ENCODE peak calls at places on chromosomes 13 and 19, in ten cellular contexts. One of them, this sample, is unnamed.
A peak's percentile ranks its signal among the peaks of the same experiment; 100 is the strongest.

GRCh38 chr19:4229179-4229931 is at the start of gene EBI3:
- DNase-seq in GDM1: no peak
- DNase-seq in iris pigment epithelial cell: peak; percentile 78
- DNase-seq in endothelial cell of umbilical vein: peak; percentile 23
- DNase-seq in DMS79 treated with DMSO at 0.1 percent for 48 hours: no peak
- DNase-seq in NCI-H146: no peak
- DNase-seq in osteoblast: peak; percentile 78
- DNase-seq in retinal pigment epithelial cell: no peak
- DNase-seq in K562: peak; percentile 77
- DNase-seq in stimulated activated CD4-positive, alpha-beta T cell treated with anti-CD3 and anti-CD28 coated beads, Interleukin-4, amount 100 ng/mL, for 48 hours: peak; percentile 65
- DNase-seq in this sample: peak; percentile 64

GRCh38 chr13:76848596-76848995 is 37.6 kb downstream of the KCTD12 start:
- DNase-seq in GDM1: no peak
- DNase-seq in iris pigment epithelial cell: peak; percentile 50
- DNase-seq in endothelial cell of umbilical vein: no peak
- DNase-seq in DMS79 treated with DMSO at 0.1 percent for 48 hours: no peak
- DNase-seq in NCI-H146: peak; percentile 67
- DNase-seq in osteoblast: no peak
- DNase-seq in retinal pigment epithelial cell: no peak
- DNase-seq in K562: no peak
- DNase-seq in stimulated activated CD4-positive, alpha-beta T cell treated with anti-CD3 and anti-CD28 coated beads, Interleukin-4, amount 100 ng/mL, for 48 hours: no peak
- DNase-seq in this sample: peak; percentile 50

GRCh38 chr13:51004918-51005460 is 95.4 kb downstream of the RNASEH2B start:
- DNase-seq in GDM1: no peak
- DNase-seq in iris pigment epithelial cell: no peak
- DNase-seq in endothelial cell of umbilical vein: no peak
- DNase-seq in DMS79 treated with DMSO at 0.1 percent for 48 hours: no peak
- DNase-seq in NCI-H146: no peak
- DNase-seq in osteoblast: peak; percentile 74
- DNase-seq in retinal pigment epithelial cell: no peak
- DNase-seq in K562: no peak
- DNase-seq in stimulated activated CD4-positive, alpha-beta T cell treated with anti-CD3 and anti-CD28 coated beads, Interleukin-4, amount 100 ng/mL, for 48 hours: no peak
- DNase-seq in this sample: no peak

GRCh38 chr19:53961523-53962345 is 1.0 kb upstream of the CACNG8 start:
- DNase-seq in GDM1: no peak
- DNase-seq in iris pigment epithelial cell: peak; percentile 59
- DNase-seq in endothelial cell of umbilical vein: no peak
- DNase-seq in DMS79 treated with DMSO at 0.1 percent for 48 hours: no peak
- DNase-seq in NCI-H146: no peak
- DNase-seq in osteoblast: peak; percentile 72
- DNase-seq in retinal pigment epithelial cell: no peak
- DNase-seq in K562: no peak
- DNase-seq in stimulated activated CD4-positive, alpha-beta T cell treated with anti-CD3 and anti-CD28 coated beads, Interleukin-4, amount 100 ng/mL, for 48 hours: no peak
- DNase-seq in this sample: peak; percentile 67

GRCh38 chr13:99386911-99387788 is 80.0 kb upstream of the GPR183 start:
- DNase-seq in GDM1: peak; percentile 67
- DNase-seq in iris pigment epithelial cell: peak; percentile 27
- DNase-seq in endothelial cell of umbilical vein: peak; percentile 33
- DNase-seq in DMS79 treated with DMSO at 0.1 percent for 48 hours: peak; percentile 23
- DNase-seq in NCI-H146: peak; percentile 11
- DNase-seq in osteoblast: no peak
- DNase-seq in retinal pigment epithelial cell: no peak
- DNase-seq in K562: peak; percentile 73
- DNase-seq in stimulated activated CD4-positive, alpha-beta T cell treated with anti-CD3 and anti-CD28 coated beads, Interleukin-4, amount 100 ng/mL, for 48 hours: peak; percentile 84
- DNase-seq in this sample: peak; percentile 46

GRCh38 chr19:19444694-19445155 is 39.2 kb downstream of the GATAD2A start:
- DNase-seq in GDM1: peak; percentile 12
- DNase-seq in iris pigment epithelial cell: no peak
- DNase-seq in endothelial cell of umbilical vein: no peak
- DNase-seq in DMS79 treated with DMSO at 0.1 percent for 48 hours: no peak
- DNase-seq in NCI-H146: no peak
- DNase-seq in osteoblast: no peak
- DNase-seq in retinal pigment epithelial cell: no peak
- DNase-seq in K562: no peak
- DNase-seq in stimulated activated CD4-positive, alpha-beta T cell treated with anti-CD3 and anti-CD28 coated beads, Interleukin-4, amount 100 ng/mL, for 48 hours: no peak
- DNase-seq in this sample: peak; percentile 61

GRCh38 chr19:510606-511100 is 3.4 kb downstream of the TPGS1 start:
- DNase-seq in GDM1: peak; percentile 84
- DNase-seq in iris pigment epithelial cell: peak; percentile 86
- DNase-seq in endothelial cell of umbilical vein: peak; percentile 88
- DNase-seq in DMS79 treated with DMSO at 0.1 percent for 48 hours: peak; percentile 74
- DNase-seq in NCI-H146: peak; percentile 80
- DNase-seq in osteoblast: peak; percentile 99
- DNase-seq in retinal pigment epithelial cell: no peak
- DNase-seq in K562: peak; percentile 69
- DNase-seq in stimulated activated CD4-positive, alpha-beta T cell treated with anti-CD3 and anti-CD28 coated beads, Interleukin-4, amount 100 ng/mL, for 48 hours: peak; percentile 93
- DNase-seq in this sample: peak; percentile 90

GRCh38 chr13:80707000-80707983 is 366.4 kb upstream of the SPRY2 start:
- DNase-seq in GDM1: no peak
- DNase-seq in iris pigment epithelial cell: no peak
- DNase-seq in endothelial cell of umbilical vein: no peak
- DNase-seq in DMS79 treated with DMSO at 0.1 percent for 48 hours: no peak
- DNase-seq in NCI-H146: no peak
- DNase-seq in osteoblast: no peak
- DNase-seq in retinal pigment epithelial cell: no peak
- DNase-seq in K562: no peak
- DNase-seq in stimulated activated CD4-positive, alpha-beta T cell treated with anti-CD3 and anti-CD28 coated beads, Interleukin-4, amount 100 ng/mL, for 48 hours: no peak
- DNase-seq in this sample: no peak

GRCh38 chr19:4955274-4955673 is 13.6 kb upstream of the KDM4B start:
- DNase-seq in GDM1: no peak
- DNase-seq in iris pigment epithelial cell: no peak
- DNase-seq in endothelial cell of umbilical vein: no peak
- DNase-seq in DMS79 treated with DMSO at 0.1 percent for 48 hours: no peak
- DNase-seq in NCI-H146: no peak
- DNase-seq in osteoblast: no peak
- DNase-seq in retinal pigment epithelial cell: no peak
- DNase-seq in K562: no peak
- DNase-seq in stimulated activated CD4-positive, alpha-beta T cell treated with anti-CD3 and anti-CD28 coated beads, Interleukin-4, amount 100 ng/mL, for 48 hours: no peak
- DNase-seq in this sample: no peak

GRCh38 chr13:87570669-87571068 is 100.5 kb upstream of the SLITRK5 start:
- DNase-seq in GDM1: no peak
- DNase-seq in iris pigment epithelial cell: no peak
- DNase-seq in endothelial cell of umbilical vein: no peak
- DNase-seq in DMS79 treated with DMSO at 0.1 percent for 48 hours: no peak
- DNase-seq in NCI-H146: no peak
- DNase-seq in osteoblast: no peak
- DNase-seq in retinal pigment epithelial cell: no peak
- DNase-seq in K562: no peak
- DNase-seq in stimulated activated CD4-positive, alpha-beta T cell treated with anti-CD3 and anti-CD28 coated beads, Interleukin-4, amount 100 ng/mL, for 48 hours: no peak
- DNase-seq in this sample: no peak

GRCh38 chr19:33819875-33820781 is 23.5 kb downstream of the KCTD15 start:
- DNase-seq in GDM1: peak; percentile 8
- DNase-seq in iris pigment epithelial cell: peak; percentile 53
- DNase-seq in endothelial cell of umbilical vein: peak; percentile 55
- DNase-seq in DMS79 treated with DMSO at 0.1 percent for 48 hours: peak; percentile 47
- DNase-seq in NCI-H146: peak; percentile 4
- DNase-seq in osteoblast: peak; percentile 95
- DNase-seq in retinal pigment epithelial cell: peak; percentile 62
- DNase-seq in K562: peak; percentile 85
- DNase-seq in stimulated activated CD4-positive, alpha-beta T cell treated with anti-CD3 and anti-CD28 coated beads, Interleukin-4, amount 100 ng/mL, for 48 hours: peak; percentile 64
- DNase-seq in this sample: peak; percentile 68

GRCh38 chr19:995051-995827 is 5.0 kb upstream of the GRIN3B start:
- DNase-seq in GDM1: no peak
- DNase-seq in iris pigment epithelial cell: no peak
- DNase-seq in endothelial cell of umbilical vein: no peak
- DNase-seq in DMS79 treated with DMSO at 0.1 percent for 48 hours: peak; percentile 80
- DNase-seq in NCI-H146: no peak
- DNase-seq in osteoblast: no peak
- DNase-seq in retinal pigment epithelial cell: no peak
- DNase-seq in K562: no peak
- DNase-seq in stimulated activated CD4-positive, alpha-beta T cell treated with anti-CD3 and anti-CD28 coated beads, Interleukin-4, amount 100 ng/mL, for 48 hours: no peak
- DNase-seq in this sample: no peak

GRCh38 chr19:2494447-2495129 is 18.7 kb downstream of the GADD45B start:
- DNase-seq in GDM1: no peak
- DNase-seq in iris pigment epithelial cell: peak; percentile 84
- DNase-seq in endothelial cell of umbilical vein: peak; percentile 57
- DNase-seq in DMS79 treated with DMSO at 0.1 percent for 48 hours: peak; percentile 47
- DNase-seq in NCI-H146: no peak
- DNase-seq in osteoblast: peak; percentile 98
- DNase-seq in retinal pigment epithelial cell: peak; percentile 78
- DNase-seq in K562: peak; percentile 92
- DNase-seq in stimulated activated CD4-positive, alpha-beta T cell treated with anti-CD3 and anti-CD28 coated beads, Interleukin-4, amount 100 ng/mL, for 48 hours: no peak
- DNase-seq in this sample: peak; percentile 92

GRCh38 chr19:46474211-46474610 is 2.8 kb upstream of the PNMA8A start:
- DNase-seq in GDM1: no peak
- DNase-seq in iris pigment epithelial cell: no peak
- DNase-seq in endothelial cell of umbilical vein: no peak
- DNase-seq in DMS79 treated with DMSO at 0.1 percent for 48 hours: no peak
- DNase-seq in NCI-H146: no peak
- DNase-seq in osteoblast: peak; percentile 26
- DNase-seq in retinal pigment epithelial cell: no peak
- DNase-seq in K562: no peak
- DNase-seq in stimulated activated CD4-positive, alpha-beta T cell treated with anti-CD3 and anti-CD28 coated beads, Interleukin-4, amount 100 ng/mL, for 48 hours: no peak
- DNase-seq in this sample: no peak

GRCh38 chr13:106052200-106052767 is 483.2 kb downstream of the EFNB2 start:
- DNase-seq in GDM1: no peak
- DNase-seq in iris pigment epithelial cell: no peak
- DNase-seq in endothelial cell of umbilical vein: no peak
- DNase-seq in DMS79 treated with DMSO at 0.1 percent for 48 hours: no peak
- DNase-seq in NCI-H146: no peak
- DNase-seq in osteoblast: peak; percentile 57
- DNase-seq in retinal pigment epithelial cell: no peak
- DNase-seq in K562: no peak
- DNase-seq in stimulated activated CD4-positive, alpha-beta T cell treated with anti-CD3 and anti-CD28 coated beads, Interleukin-4, amount 100 ng/mL, for 48 hours: no peak
- DNase-seq in this sample: no peak

GRCh38 chr13:93777504-93777903 is 550.9 kb downstream of the GPC6 start:
- DNase-seq in GDM1: no peak
- DNase-seq in iris pigment epithelial cell: no peak
- DNase-seq in endothelial cell of umbilical vein: no peak
- DNase-seq in DMS79 treated with DMSO at 0.1 percent for 48 hours: no peak
- DNase-seq in NCI-H146: no peak
- DNase-seq in osteoblast: no peak
- DNase-seq in retinal pigment epithelial cell: no peak
- DNase-seq in K562: no peak
- DNase-seq in stimulated activated CD4-positive, alpha-beta T cell treated with anti-CD3 and anti-CD28 coated beads, Interleukin-4, amount 100 ng/mL, for 48 hours: no peak
- DNase-seq in this sample: no peak

GRCh38 chr19:42253245-42254082 is 1.5 kb downstream of the ERF start:
- DNase-seq in GDM1: peak; percentile 57
- DNase-seq in iris pigment epithelial cell: no peak
- DNase-seq in endothelial cell of umbilical vein: peak; percentile 49
- DNase-seq in DMS79 treated with DMSO at 0.1 percent for 48 hours: peak; percentile 37
- DNase-seq in NCI-H146: peak; percentile 73
- DNase-seq in osteoblast: peak; percentile 96
- DNase-seq in retinal pigment epithelial cell: no peak
- DNase-seq in K562: peak; percentile 87
- DNase-seq in stimulated activated CD4-positive, alpha-beta T cell treated with anti-CD3 and anti-CD28 coated beads, Interleukin-4, amount 100 ng/mL, for 48 hours: peak; percentile 55
- DNase-seq in this sample: no peak

GRCh38 chr19:18128044-18128443 is 24.9 kb upstream of the PIK3R2 start:
- DNase-seq in GDM1: no peak
- DNase-seq in iris pigment epithelial cell: peak; percentile 23
- DNase-seq in endothelial cell of umbilical vein: no peak
- DNase-seq in DMS79 treated with DMSO at 0.1 percent for 48 hours: no peak
- DNase-seq in NCI-H146: no peak
- DNase-seq in osteoblast: peak; percentile 77
- DNase-seq in retinal pigment epithelial cell: no peak
- DNase-seq in K562: no peak
- DNase-seq in stimulated activated CD4-positive, alpha-beta T cell treated with anti-CD3 and anti-CD28 coated beads, Interleukin-4, amount 100 ng/mL, for 48 hours: no peak
- DNase-seq in this sample: no peak

GRCh38 chr19:5977222-5977784 is 637 bp downstream of the RANBP3 start:
- DNase-seq in GDM1: no peak
- DNase-seq in iris pigment epithelial cell: no peak
- DNase-seq in endothelial cell of umbilical vein: no peak
- DNase-seq in DMS79 treated with DMSO at 0.1 percent for 48 hours: no peak
- DNase-seq in NCI-H146: no peak
- DNase-seq in osteoblast: peak; percentile 58
- DNase-seq in retinal pigment epithelial cell: no peak
- DNase-seq in K562: no peak
- DNase-seq in stimulated activated CD4-positive, alpha-beta T cell treated with anti-CD3 and anti-CD28 coated beads, Interleukin-4, amount 100 ng/mL, for 48 hours: no peak
- DNase-seq in this sample: no peak

GRCh38 chr19:33641261-33641660 is 19.5 kb downstream of the CHST8 start:
- DNase-seq in GDM1: no peak
- DNase-seq in iris pigment epithelial cell: no peak
- DNase-seq in endothelial cell of umbilical vein: no peak
- DNase-seq in DMS79 treated with DMSO at 0.1 percent for 48 hours: no peak
- DNase-seq in NCI-H146: no peak
- DNase-seq in osteoblast: no peak
- DNase-seq in retinal pigment epithelial cell: no peak
- DNase-seq in K562: no peak
- DNase-seq in stimulated activated CD4-positive, alpha-beta T cell treated with anti-CD3 and anti-CD28 coated beads, Interleukin-4, amount 100 ng/mL, for 48 hours: no peak
- DNase-seq in this sample: no peak

GRCh38 chr13:100722517-100722916 is 47.9 kb upstream of the TMTC4 start:
- DNase-seq in GDM1: no peak
- DNase-seq in iris pigment epithelial cell: no peak
- DNase-seq in endothelial cell of umbilical vein: no peak
- DNase-seq in DMS79 treated with DMSO at 0.1 percent for 48 hours: no peak
- DNase-seq in NCI-H146: no peak
- DNase-seq in osteoblast: no peak
- DNase-seq in retinal pigment epithelial cell: no peak
- DNase-seq in K562: no peak
- DNase-seq in stimulated activated CD4-positive, alpha-beta T cell treated with anti-CD3 and anti-CD28 coated beads, Interleukin-4, amount 100 ng/mL, for 48 hours: no peak
- DNase-seq in this sample: no peak

GRCh38 chr19:3443840-3444694 is 36.3 kb downstream of the SMIM24 start:
- DNase-seq in GDM1: peak; percentile 28
- DNase-seq in iris pigment epithelial cell: peak; percentile 67
- DNase-seq in endothelial cell of umbilical vein: peak; percentile 70
- DNase-seq in DMS79 treated with DMSO at 0.1 percent for 48 hours: no peak
- DNase-seq in NCI-H146: peak; percentile 80
- DNase-seq in osteoblast: peak; percentile 71
- DNase-seq in retinal pigment epithelial cell: no peak
- DNase-seq in K562: no peak
- DNase-seq in stimulated activated CD4-positive, alpha-beta T cell treated with anti-CD3 and anti-CD28 coated beads, Interleukin-4, amount 100 ng/mL, for 48 hours: no peak
- DNase-seq in this sample: peak; percentile 29

GRCh38 chr13:48176781-48177180 is 56.2 kb upstream of the ITM2B start:
- DNase-seq in GDM1: no peak
- DNase-seq in iris pigment epithelial cell: no peak
- DNase-seq in endothelial cell of umbilical vein: no peak
- DNase-seq in DMS79 treated with DMSO at 0.1 percent for 48 hours: no peak
- DNase-seq in NCI-H146: no peak
- DNase-seq in osteoblast: peak; percentile 56
- DNase-seq in retinal pigment epithelial cell: no peak
- DNase-seq in K562: no peak
- DNase-seq in stimulated activated CD4-positive, alpha-beta T cell treated with anti-CD3 and anti-CD28 coated beads, Interleukin-4, amount 100 ng/mL, for 48 hours: no peak
- DNase-seq in this sample: no peak

GRCh38 chr13:100044936-100045335 is 44.0 kb upstream of the PCCA start:
- DNase-seq in GDM1: no peak
- DNase-seq in iris pigment epithelial cell: no peak
- DNase-seq in endothelial cell of umbilical vein: no peak
- DNase-seq in DMS79 treated with DMSO at 0.1 percent for 48 hours: peak; percentile 35
- DNase-seq in NCI-H146: no peak
- DNase-seq in osteoblast: no peak
- DNase-seq in retinal pigment epithelial cell: no peak
- DNase-seq in K562: no peak
- DNase-seq in stimulated activated CD4-positive, alpha-beta T cell treated with anti-CD3 and anti-CD28 coated beads, Interleukin-4, amount 100 ng/mL, for 48 hours: no peak
- DNase-seq in this sample: no peak

GRCh38 chr13:26619321-26619720 is 61.8 kb downstream of the WASF3 start:
- DNase-seq in GDM1: no peak
- DNase-seq in iris pigment epithelial cell: peak; percentile 87
- DNase-seq in endothelial cell of umbilical vein: no peak
- DNase-seq in DMS79 treated with DMSO at 0.1 percent for 48 hours: no peak
- DNase-seq in NCI-H146: no peak
- DNase-seq in osteoblast: peak; percentile 78
- DNase-seq in retinal pigment epithelial cell: no peak
- DNase-seq in K562: no peak
- DNase-seq in stimulated activated CD4-positive, alpha-beta T cell treated with anti-CD3 and anti-CD28 coated beads, Interleukin-4, amount 100 ng/mL, for 48 hours: no peak
- DNase-seq in this sample: peak; percentile 22

GRCh38 chr19:27654266-27654990 is 1558.5 kb downstream of the UQCRFS1 start:
- DNase-seq in GDM1: no peak
- DNase-seq in iris pigment epithelial cell: no peak
- DNase-seq in endothelial cell of umbilical vein: no peak
- DNase-seq in DMS79 treated with DMSO at 0.1 percent for 48 hours: no peak
- DNase-seq in NCI-H146: no peak
- DNase-seq in osteoblast: no peak
- DNase-seq in retinal pigment epithelial cell: no peak
- DNase-seq in K562: no peak
- DNase-seq in stimulated activated CD4-positive, alpha-beta T cell treated with anti-CD3 and anti-CD28 coated beads, Interleukin-4, amount 100 ng/mL, for 48 hours: no peak
- DNase-seq in this sample: no peak

GRCh38 chr19:10884273-10884672 is 12.9 kb downstream of the CARM1 start:
- DNase-seq in GDM1: no peak
- DNase-seq in iris pigment epithelial cell: peak; percentile 55
- DNase-seq in endothelial cell of umbilical vein: no peak
- DNase-seq in DMS79 treated with DMSO at 0.1 percent for 48 hours: no peak
- DNase-seq in NCI-H146: no peak
- DNase-seq in osteoblast: peak; percentile 94
- DNase-seq in retinal pigment epithelial cell: no peak
- DNase-seq in K562: no peak
- DNase-seq in stimulated activated CD4-positive, alpha-beta T cell treated with anti-CD3 and anti-CD28 coated beads, Interleukin-4, amount 100 ng/mL, for 48 hours: no peak
- DNase-seq in this sample: peak; percentile 68

GRCh38 chr19:33438987-33439781 is 65.7 kb downstream of the CEBPG start:
- DNase-seq in GDM1: no peak
- DNase-seq in iris pigment epithelial cell: no peak
- DNase-seq in endothelial cell of umbilical vein: no peak
- DNase-seq in DMS79 treated with DMSO at 0.1 percent for 48 hours: no peak
- DNase-seq in NCI-H146: no peak
- DNase-seq in osteoblast: peak; percentile 78
- DNase-seq in retinal pigment epithelial cell: no peak
- DNase-seq in K562: peak; percentile 32
- DNase-seq in stimulated activated CD4-positive, alpha-beta T cell treated with anti-CD3 and anti-CD28 coated beads, Interleukin-4, amount 100 ng/mL, for 48 hours: no peak
- DNase-seq in this sample: no peak